ENCODE peak calls at places on chromosomes 7 and 10, in eight cellular contexts. One of them, this sample, is unnamed. For H3K4me1, the result is how much of the 10 kb centered on the place peaks cover.

GRCh38 chr7:83038787-83039186 is 123.9 kb downstream of the PCLO start:
- DNase-seq in transverse colon: no peak
- DNase-seq in right lobe of liver: no peak
- DNase-seq in adrenal gland: no peak
- DNase-seq in IMR-90: no peak
- DNase-seq in breast epithelium: no peak
- DNase-seq in suprapubic skin: no peak
- DNase-seq in stomach: no peak
- DNase-seq in this sample: no peak

GRCh38 chr7:79451580-79451979 is 1.9 kb downstream of the MAGI2 start:
- DNase-seq in adrenal gland: no peak
- DNase-seq in breast epithelium: no peak
- DNase-seq in transverse colon: no peak
- DNase-seq in suprapubic skin: no peak
- DNase-seq in right lobe of liver: no peak
- DNase-seq in stomach: no peak
- DNase-seq in IMR-90: peak
- DNase-seq in this sample: no peak

GRCh38 chr10:112082134-112082533 is 101.4 kb downstream of the GPAM start:
- DNase-seq in stomach: no peak
- DNase-seq in breast epithelium: no peak
- DNase-seq in transverse colon: no peak
- DNase-seq in adrenal gland: peak
- DNase-seq in suprapubic skin: no peak
- DNase-seq in IMR-90: no peak
- DNase-seq in right lobe of liver: peak
- DNase-seq in this sample: peak

GRCh38 chr10:129090618-129091366 is 376.2 kb upstream of the MGMT start:
- DNase-seq in IMR-90: no peak
- DNase-seq in transverse colon: no peak
- DNase-seq in adrenal gland: peak
- DNase-seq in breast epithelium: no peak
- DNase-seq in right lobe of liver: no peak
- DNase-seq in suprapubic skin: no peak
- DNase-seq in stomach: no peak
- DNase-seq in this sample: no peak

GRCh38 chr10:12431453-12432101 is 82.2 kb downstream of the CAMK1D start:
- DNase-seq in IMR-90: no peak
- DNase-seq in transverse colon: no peak
- DNase-seq in stomach: no peak
- DNase-seq in right lobe of liver: no peak
- DNase-seq in adrenal gland: no peak
- DNase-seq in breast epithelium: no peak
- DNase-seq in suprapubic skin: no peak
- DNase-seq in this sample: no peak

GRCh38 chr7:66043681-66044497 is 31.7 kb upstream of the ASL start:
- DNase-seq in adrenal gland: peak
- DNase-seq in transverse colon: peak
- DNase-seq in IMR-90: no peak
- DNase-seq in right lobe of liver: peak
- DNase-seq in breast epithelium: peak
- DNase-seq in stomach: peak
- DNase-seq in suprapubic skin: peak
- DNase-seq in this sample: peak

GRCh38 chr7:100213672-100214071 is 6.1 kb upstream of the PVRIG start:
- DNase-seq in adrenal gland: no peak
- DNase-seq in suprapubic skin: no peak
- DNase-seq in breast epithelium: no peak
- DNase-seq in stomach: no peak
- DNase-seq in transverse colon: no peak
- DNase-seq in right lobe of liver: no peak
- DNase-seq in IMR-90: no peak
- DNase-seq in this sample: no peak

GRCh38 chr7:74289660-74290589 is 718 bp downstream of the CLIP2 start:
- DNase-seq in breast epithelium: no peak
- DNase-seq in transverse colon: peak
- DNase-seq in IMR-90: no peak
- DNase-seq in stomach: peak
- DNase-seq in adrenal gland: peak
- DNase-seq in right lobe of liver: no peak
- DNase-seq in suprapubic skin: peak
- DNase-seq in this sample: peak

GRCh38 chr10:93954726-93955363 is 38.9 kb upstream of the PLCE1 start:
- DNase-seq in transverse colon: no peak
- DNase-seq in IMR-90: peak
- DNase-seq in right lobe of liver: no peak
- DNase-seq in breast epithelium: no peak
- DNase-seq in stomach: no peak
- DNase-seq in adrenal gland: no peak
- DNase-seq in suprapubic skin: no peak
- DNase-seq in this sample: no peak

GRCh38 chr10:101001225-101002035 is 1.8 kb downstream of the LZTS2 start:
- DNase-seq in adrenal gland: peak
- DNase-seq in stomach: peak
- DNase-seq in suprapubic skin: peak
- DNase-seq in IMR-90: peak
- DNase-seq in transverse colon: peak
- DNase-seq in right lobe of liver: peak
- DNase-seq in breast epithelium: peak
- DNase-seq in this sample: peak
- H3K4me1 ChIP-seq in adrenal gland: under half
- H3K4me1 ChIP-seq in stomach: half or more
- H3K4me1 ChIP-seq in suprapubic skin: half or more
- H3K4me1 ChIP-seq in IMR-90: under half
- H3K4me1 ChIP-seq in transverse colon: under half
- H3K4me1 ChIP-seq in right lobe of liver: under half
- H3K4me1 ChIP-seq in breast epithelium: under half
- H3K4me1 ChIP-seq in this sample: under half

DNA sequence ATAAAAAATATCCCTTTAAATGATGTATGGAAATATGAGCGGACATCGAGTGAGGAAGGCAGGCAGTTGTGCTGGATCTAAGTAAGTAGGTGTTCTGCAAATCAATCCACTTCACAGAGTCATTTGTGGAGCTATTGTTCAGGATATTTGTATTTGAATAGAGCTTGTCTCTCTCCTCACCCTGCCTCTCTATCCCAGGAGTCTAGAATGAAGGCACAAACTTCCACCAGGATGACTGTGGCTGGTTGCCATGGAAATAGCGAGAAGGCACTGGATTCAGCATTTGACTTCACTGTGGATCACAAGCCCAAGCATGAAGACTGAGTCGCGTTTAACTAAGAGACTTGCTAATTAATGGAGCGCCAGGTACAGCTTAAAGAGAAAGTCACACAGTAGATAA is 53.2 kb downstream of the NPY start:
- DNase-seq in suprapubic skin: no peak
- DNase-seq in adrenal gland: no peak
- DNase-seq in IMR-90: no peak
- DNase-seq in stomach: no peak
- DNase-seq in transverse colon: no peak
- DNase-seq in right lobe of liver: no peak
- DNase-seq in breast epithelium: no peak
- DNase-seq in this sample: no peak
- H3K4me3 ChIP-seq in suprapubic skin: no peak
- H3K4me3 ChIP-seq in adrenal gland: no peak
- H3K4me3 ChIP-seq in IMR-90: no peak
- H3K4me3 ChIP-seq in stomach: no peak
- H3K4me3 ChIP-seq in transverse colon: no peak
- H3K4me3 ChIP-seq in right lobe of liver: no peak
- H3K4me3 ChIP-seq in breast epithelium: no peak
- H3K4me3 ChIP-seq in this sample: no peak

DNA sequence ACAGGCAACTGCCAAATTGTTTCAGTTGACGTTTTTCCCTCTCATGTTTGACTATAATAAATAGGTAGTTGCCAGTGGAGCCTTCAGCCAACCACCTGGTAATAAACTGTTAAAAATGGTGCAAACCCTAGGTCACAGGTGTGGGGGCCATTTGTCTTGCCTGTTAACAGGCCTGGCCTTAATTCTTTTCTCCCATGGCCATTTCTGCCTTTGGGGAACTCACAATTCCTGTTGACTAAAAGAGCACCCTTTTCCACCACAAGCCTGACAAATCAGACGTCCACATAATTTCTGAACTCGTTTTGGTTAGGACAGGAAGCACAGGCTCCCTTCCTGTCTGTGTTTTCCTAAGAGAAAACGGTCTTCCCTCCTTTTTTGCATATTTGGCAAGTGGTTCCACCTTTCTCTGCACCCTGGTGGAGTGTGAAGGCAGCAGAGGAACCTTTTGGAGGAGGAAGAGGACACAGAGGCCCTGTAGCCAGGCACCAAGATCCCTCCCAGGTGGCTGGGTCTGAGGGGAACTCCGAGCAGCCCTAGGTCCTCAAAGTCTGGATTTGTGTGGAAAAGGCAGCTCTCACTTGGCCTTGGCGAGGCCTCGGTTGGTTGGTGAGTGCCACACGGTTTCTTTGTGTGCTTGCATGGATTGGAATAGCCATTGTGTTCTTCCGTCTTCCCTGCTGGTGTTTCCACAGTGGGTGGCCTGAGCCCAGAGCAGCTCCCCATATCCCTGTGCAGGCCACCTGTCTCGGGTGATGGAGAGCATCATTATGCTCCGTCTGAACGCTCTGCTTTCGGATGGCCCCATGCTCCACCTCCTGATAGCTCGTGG is 4.0 kb downstream of the IKZF1 start:
- DNase-seq in breast epithelium: no peak
- DNase-seq in IMR-90: no peak
- DNase-seq in stomach: no peak
- DNase-seq in transverse colon: no peak
- DNase-seq in right lobe of liver: no peak
- DNase-seq in adrenal gland: no peak
- DNase-seq in suprapubic skin: no peak
- DNase-seq in this sample: no peak
- TF ChIP-seq POLR2A in breast epithelium: no peak
- TF ChIP-seq POLR2A in IMR-90: no peak
- TF ChIP-seq POLR2A in stomach: no peak
- TF ChIP-seq POLR2A in transverse colon: no peak
- TF ChIP-seq POLR2A in right lobe of liver: no peak
- TF ChIP-seq POLR2A in adrenal gland: no peak
- TF ChIP-seq POLR2A in suprapubic skin: no peak
- TF ChIP-seq POLR2A in this sample: no peak

GRCh38 chr10:21990449-21990848 is 13.1 kb downstream of the DNAJC1 start:
- DNase-seq in suprapubic skin: no peak
- DNase-seq in IMR-90: no peak
- DNase-seq in adrenal gland: no peak
- DNase-seq in transverse colon: no peak
- DNase-seq in right lobe of liver: no peak
- DNase-seq in breast epithelium: no peak
- DNase-seq in stomach: no peak
- DNase-seq in this sample: no peak
- H3K4me1 ChIP-seq in suprapubic skin: under half
- H3K4me1 ChIP-seq in IMR-90: under half
- H3K4me1 ChIP-seq in adrenal gland: under half
- H3K4me1 ChIP-seq in transverse colon: under half
- H3K4me1 ChIP-seq in right lobe of liver: under half
- H3K4me1 ChIP-seq in breast epithelium: under half
- H3K4me1 ChIP-seq in stomach: under half
- H3K4me1 ChIP-seq in this sample: under half

GRCh38 chr10:63719174-63719856 is 198.1 kb downstream of the REEP3 start:
- DNase-seq in IMR-90: no peak
- DNase-seq in breast epithelium: no peak
- DNase-seq in adrenal gland: no peak
- DNase-seq in right lobe of liver: peak
- DNase-seq in transverse colon: no peak
- DNase-seq in suprapubic skin: no peak
- DNase-seq in stomach: no peak
- DNase-seq in this sample: no peak
- H3K4me3 ChIP-seq in IMR-90: no peak
- H3K4me3 ChIP-seq in breast epithelium: no peak
- H3K4me3 ChIP-seq in adrenal gland: no peak
- H3K4me3 ChIP-seq in right lobe of liver: peak
- H3K4me3 ChIP-seq in transverse colon: no peak
- H3K4me3 ChIP-seq in suprapubic skin: no peak
- H3K4me3 ChIP-seq in stomach: no peak
- H3K4me3 ChIP-seq in this sample: no peak